ENCODE peak calls at places on chromosomes 13 and 19, in ten cellular contexts. R is body of pancreas, A is testis, Q is IMR-90, L is lower leg skin, E is right lobe of liver, S is ovary, C is tibial nerve, F is uterus, B is heart left ventricle. O is an unnamed sample.

GRCh38 chr13:31920301-31920818 is 111.2 kb upstream of the FRY start:
- DNase-seq in R (no peak), A (no peak), Q (no peak), L (no peak), E (no peak), S (no peak), C (no peak), F (no peak), B (no peak), O (no peak)

GRCh38 chr13:98710521-98710920 is 42.0 kb downstream of the SLC15A1 start:
- DNase-seq in R (no peak), A (no peak), Q (no peak), L (no peak), E (no peak), S (no peak), C (no peak), F (no peak), B (no peak), O (no peak)

GRCh38 chr19:7254590-7254989 is 39.6 kb downstream of the INSR start:
- DNase-seq in R (peak), A (no peak), Q (no peak), L (no peak), E (no peak), S (no peak), C (no peak), F (no peak), B (no peak), O (no peak)

GRCh38 chr13:45396548-45397095 is 21.6 kb downstream of the SLC25A30 start:
- DNase-seq in R (no peak), A (peak), Q (peak), L (no peak), E (no peak), S (no peak), C (no peak), F (no peak), B (no peak), O (no peak)

GRCh38 chr13:90403330-90404082 is 944.0 kb upstream of the MIR17HG start:
- DNase-seq in R (no peak), A (no peak), Q (no peak), L (no peak), E (no peak), S (no peak), C (no peak), F (no peak), B (no peak), O (no peak)

GRCh38 chr13:100442095-100442832 is 146.3 kb downstream of the GGACT start:
- DNase-seq in R (no peak), A (peak), Q (no peak), L (no peak), E (no peak), S (no peak), C (no peak), F (no peak), B (no peak), O (no peak)

GRCh38 chr19:14325863-14326262 is 55.4 kb upstream of the ADGRE5 start:
- DNase-seq in R (no peak), A (no peak), Q (no peak), L (no peak), E (no peak), S (no peak), C (no peak), F (no peak), B (no peak), O (no peak)

GRCh38 chr19:55703790-55704215 is 28.8 kb downstream of the EPN1 start:
- DNase-seq in R (peak), A (peak), Q (no peak), L (no peak), E (peak), S (peak), C (no peak), F (no peak), B (no peak), O (peak)

GRCh38 chr19:1893791-1894190 is 8.5 kb upstream of the ABHD17A start:
- DNase-seq in R (no peak), A (no peak), Q (no peak), L (no peak), E (no peak), S (no peak), C (no peak), F (no peak), B (no peak), O (no peak)

GRCh38 chr13:77298403-77298802 is 28.5 kb downstream of the MYCBP2 start:
- DNase-seq in R (no peak), A (no peak), Q (no peak), L (no peak), E (no peak), S (no peak), C (no peak), F (no peak), B (no peak), O (no peak)

DNA sequence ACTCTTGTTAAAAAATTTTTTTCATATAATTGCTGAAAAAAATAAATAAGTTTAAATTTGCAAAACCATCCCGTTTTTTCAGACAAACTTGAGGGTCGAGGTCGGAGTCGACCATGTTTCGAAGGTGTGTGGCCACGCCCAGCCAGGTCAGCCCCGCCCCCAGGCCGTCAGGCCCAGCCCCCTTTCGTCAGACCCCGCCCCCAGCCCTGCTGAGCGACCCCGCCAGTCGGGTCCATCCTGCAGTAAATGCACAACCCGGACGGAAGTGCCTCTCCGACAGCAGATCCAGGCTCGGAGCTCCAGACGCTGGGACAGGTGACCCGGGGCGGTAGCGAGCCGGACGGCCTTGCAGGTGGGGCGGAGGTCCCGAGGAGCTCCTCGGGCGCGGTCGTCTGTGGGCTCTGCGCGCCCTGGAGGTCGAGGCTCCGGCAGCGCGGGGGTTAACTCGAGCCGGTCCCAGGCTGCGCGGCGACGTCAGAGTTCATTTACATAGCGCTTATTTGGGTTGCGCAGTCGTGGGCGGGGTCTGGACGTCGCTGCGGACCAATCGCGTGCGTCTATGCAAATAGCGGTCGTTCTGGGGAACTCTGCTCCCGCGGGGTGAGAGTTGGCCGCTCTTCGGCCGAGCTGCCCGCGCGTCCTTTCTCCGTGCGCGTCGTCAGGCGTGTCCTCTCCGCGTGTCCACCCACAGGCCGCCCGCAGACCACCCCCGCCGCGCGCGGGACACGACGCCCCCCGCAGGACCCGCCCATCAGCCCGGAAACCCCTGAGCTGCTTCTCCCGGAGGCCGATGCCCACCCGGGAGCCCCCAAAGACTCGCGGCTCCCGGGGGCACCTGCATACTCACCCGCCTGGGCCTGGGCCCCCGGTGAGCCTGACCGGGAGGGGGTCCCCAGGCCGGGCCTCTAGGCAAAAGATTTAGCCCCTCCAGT is at the start of gene OCEL1:
- DNase-seq in R (peak), A (peak), Q (peak), L (peak), E (peak), S (peak), C (peak), F (peak), B (peak), O (peak)
- TF ChIP-seq POLR2A in R (peak), A (peak), Q (peak), L (no peak), E (peak), S (peak), C (peak), F (peak), B (no peak), O (peak)

DNA sequence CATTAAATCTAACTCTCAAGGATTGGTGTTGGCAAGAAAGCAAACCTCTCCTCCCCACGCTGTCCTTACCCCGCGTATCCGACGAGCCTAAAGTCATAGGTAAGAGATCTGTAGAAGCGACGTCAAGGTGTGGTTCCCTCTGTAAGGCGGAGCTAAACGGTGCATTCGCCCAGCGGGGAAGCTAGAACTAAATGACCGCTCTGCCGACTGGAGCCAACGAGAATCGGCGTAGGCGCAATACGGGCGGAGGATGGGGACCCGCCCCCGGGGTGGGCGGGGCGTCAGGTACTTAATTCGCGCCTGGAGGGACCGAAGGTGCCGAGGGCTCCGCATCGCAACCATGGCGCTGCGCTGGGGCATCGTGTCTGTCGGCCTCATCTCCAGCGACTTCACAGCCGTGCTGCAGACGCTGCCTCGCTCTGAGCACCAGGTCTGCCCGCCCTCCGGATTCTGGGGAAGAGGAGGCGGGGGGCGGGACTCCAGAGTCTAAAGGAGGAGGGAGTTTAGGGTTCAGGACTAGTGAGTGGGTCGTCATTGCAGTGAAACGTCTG is at the start of gene DHDH:
- DNase-seq in R (peak), A (peak), Q (peak), L (peak), E (peak), S (peak), C (no peak), F (peak), B (peak), O (peak)
- TF ChIP-seq POLR2A in R (peak), A (no peak), Q (no peak), L (no peak), E (peak), S (no peak), C (peak), F (no peak), B (no peak), O (no peak)

GRCh38 chr13:30395192-30396158 is 26.8 kb upstream of the UBE2L5 start:
- DNase-seq in R (peak), A (peak), Q (peak), L (peak), E (peak), S (peak), C (peak), F (peak), B (peak), O (peak)
- TF ChIP-seq POLR2A in R (peak), A (no peak), Q (no peak), L (no peak), E (peak), S (no peak), C (peak), F (peak), B (no peak), O (peak)

DNA sequence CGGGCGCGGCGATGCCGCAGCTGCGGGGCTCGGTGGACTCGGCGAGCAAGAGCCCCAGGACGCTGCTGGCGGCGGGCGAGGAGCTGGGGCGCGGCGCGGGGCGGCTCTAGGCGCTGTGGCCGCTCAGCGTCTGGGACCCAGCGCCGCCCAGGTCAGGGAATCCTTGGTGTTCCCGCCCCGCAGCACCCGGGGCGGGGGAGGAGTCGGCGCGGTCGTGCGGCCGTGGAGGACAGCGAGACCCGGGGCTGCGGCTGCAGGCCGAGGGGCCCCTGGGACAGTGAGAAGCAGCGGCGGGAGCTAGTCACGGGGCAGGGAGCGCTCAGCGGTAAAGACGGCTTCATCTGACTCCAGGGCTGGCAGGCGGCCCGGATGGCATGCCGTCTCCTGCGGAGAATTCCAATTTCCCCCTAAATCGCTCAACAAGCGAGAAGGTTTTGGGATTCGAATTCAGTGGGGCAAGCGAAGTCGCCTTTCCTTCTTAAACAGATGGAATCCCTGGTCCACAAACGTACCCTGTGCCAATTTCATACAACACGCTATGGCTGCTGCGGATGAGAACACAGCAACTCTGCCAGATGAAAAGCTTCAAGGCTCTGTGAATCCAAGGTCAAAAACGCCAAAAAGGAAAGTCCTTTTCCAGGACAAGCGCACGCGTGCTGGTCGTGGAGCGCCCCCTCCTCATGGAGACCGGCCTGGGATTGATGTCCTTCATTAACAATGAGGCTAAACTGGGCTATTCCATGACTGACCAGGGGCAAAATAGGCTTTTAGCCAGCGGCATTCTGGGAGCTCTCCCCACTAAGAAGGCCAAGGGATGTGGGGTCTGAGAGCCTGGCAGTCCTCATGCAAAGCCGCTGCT is 4.2 kb upstream of the ZSCAN4 start:
- DNase-seq in R (peak), A (peak), Q (peak), L (no peak), E (peak), S (peak), C (no peak), F (peak), B (peak), O (peak)
- TF ChIP-seq POLR2A in R (no peak), A (no peak), Q (no peak), L (no peak), E (no peak), S (no peak), C (no peak), F (no peak), B (no peak), O (peak)

GRCh38 chr19:36139473-36140288 is at the start of gene CAPNS1:
- DNase-seq in R (peak), A (peak), Q (peak), L (peak), E (peak), S (peak), C (peak), F (peak), B (peak), O (peak)

GRCh38 chr19:36142496-36142895 is 2.6 kb downstream of the CAPNS1 start:
- DNase-seq in R (no peak), A (no peak), Q (no peak), L (no peak), E (no peak), S (no peak), C (no peak), F (no peak), B (no peak), O (no peak)

GRCh38 chr19:36140289-36141038 is 598 bp downstream of the CAPNS1 start:
- DNase-seq in R (peak), A (peak), Q (peak), L (no peak), E (peak), S (peak), C (no peak), F (peak), B (peak), O (peak)

GRCh38 chr19:36142046-36142445 is 2.2 kb downstream of the CAPNS1 start:
- DNase-seq in R (no peak), A (no peak), Q (no peak), L (no peak), E (no peak), S (no peak), C (no peak), F (no peak), B (no peak), O (no peak)

DNA sequence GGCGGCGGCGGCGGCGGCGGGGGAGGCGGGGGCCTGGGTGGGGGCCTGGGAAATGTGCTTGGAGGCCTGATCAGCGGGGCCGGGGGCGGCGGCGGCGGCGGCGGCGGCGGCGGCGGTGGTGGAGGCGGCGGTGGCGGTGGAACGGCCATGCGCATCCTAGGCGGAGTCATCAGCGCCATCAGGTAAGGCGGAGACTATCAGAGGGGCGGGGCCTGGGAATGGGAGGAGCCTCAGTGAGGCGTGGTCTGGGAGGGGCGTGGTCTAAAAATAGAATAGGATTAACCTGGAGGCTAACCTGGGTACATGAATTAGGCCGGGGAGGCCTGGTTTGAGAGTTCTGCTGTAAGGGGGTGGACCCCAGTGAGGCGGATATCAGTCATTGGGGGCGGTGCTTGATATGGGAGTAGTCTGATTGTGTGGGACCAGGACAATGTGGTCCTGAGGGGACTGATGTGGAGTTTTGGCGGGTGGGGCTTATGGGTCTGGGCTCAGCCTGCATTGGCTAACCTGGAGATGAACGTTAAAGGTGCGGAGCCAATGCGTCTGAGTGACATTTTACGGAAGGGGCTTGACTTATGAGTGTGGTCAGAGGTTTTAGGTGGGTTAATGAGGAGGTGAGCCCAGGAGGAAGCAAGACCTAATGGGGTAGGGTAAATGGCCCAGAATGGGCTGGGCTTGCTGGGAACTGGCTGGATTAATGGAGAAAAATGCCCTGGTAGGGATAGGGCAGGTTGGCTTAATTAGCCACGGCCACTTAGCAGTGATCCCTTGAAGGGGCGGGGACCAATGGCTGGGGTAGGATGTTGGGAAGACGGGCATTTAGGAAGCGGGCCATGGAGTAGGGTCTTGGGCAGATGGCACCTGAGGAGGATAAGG is 1.4 kb downstream of the CAPNS1 start:
- DNase-seq in R (peak), A (peak), Q (peak), L (peak), E (peak), S (peak), C (peak), F (peak), B (peak), O (peak)
- TF ChIP-seq POLR2A in R (peak), A (peak), Q (no peak), L (no peak), E (peak), S (peak), C (peak), F (peak), B (peak), O (peak)

DNA sequence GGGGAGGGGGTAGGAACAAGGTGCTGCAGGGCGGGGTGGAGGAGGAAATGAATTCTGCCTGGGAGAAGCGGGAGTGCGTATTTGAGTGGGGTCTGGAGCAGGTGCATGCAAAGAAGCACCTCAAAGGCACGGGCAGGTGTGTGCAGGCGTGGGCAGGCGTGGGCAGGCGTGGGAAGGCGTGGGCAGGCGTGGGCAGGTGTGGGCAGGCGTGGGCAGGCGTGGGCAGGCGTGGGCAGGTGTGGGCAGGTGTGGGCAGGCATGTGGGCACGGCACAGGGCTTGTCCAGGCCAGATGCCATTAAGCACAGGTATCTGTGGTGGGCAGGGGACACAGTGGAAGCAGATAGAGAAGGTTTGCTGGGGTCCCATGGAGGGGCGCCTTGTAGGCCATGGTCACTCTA is 130.5 kb upstream of the GJB6 start:
- DNase-seq in R (no peak), A (no peak), Q (no peak), L (no peak), E (no peak), S (no peak), C (no peak), F (no peak), B (no peak), O (no peak)
- TF ChIP-seq POLR2A in R (no peak), A (no peak), Q (no peak), L (no peak), E (no peak), S (no peak), C (no peak), F (no peak), B (no peak), O (no peak)

DNA sequence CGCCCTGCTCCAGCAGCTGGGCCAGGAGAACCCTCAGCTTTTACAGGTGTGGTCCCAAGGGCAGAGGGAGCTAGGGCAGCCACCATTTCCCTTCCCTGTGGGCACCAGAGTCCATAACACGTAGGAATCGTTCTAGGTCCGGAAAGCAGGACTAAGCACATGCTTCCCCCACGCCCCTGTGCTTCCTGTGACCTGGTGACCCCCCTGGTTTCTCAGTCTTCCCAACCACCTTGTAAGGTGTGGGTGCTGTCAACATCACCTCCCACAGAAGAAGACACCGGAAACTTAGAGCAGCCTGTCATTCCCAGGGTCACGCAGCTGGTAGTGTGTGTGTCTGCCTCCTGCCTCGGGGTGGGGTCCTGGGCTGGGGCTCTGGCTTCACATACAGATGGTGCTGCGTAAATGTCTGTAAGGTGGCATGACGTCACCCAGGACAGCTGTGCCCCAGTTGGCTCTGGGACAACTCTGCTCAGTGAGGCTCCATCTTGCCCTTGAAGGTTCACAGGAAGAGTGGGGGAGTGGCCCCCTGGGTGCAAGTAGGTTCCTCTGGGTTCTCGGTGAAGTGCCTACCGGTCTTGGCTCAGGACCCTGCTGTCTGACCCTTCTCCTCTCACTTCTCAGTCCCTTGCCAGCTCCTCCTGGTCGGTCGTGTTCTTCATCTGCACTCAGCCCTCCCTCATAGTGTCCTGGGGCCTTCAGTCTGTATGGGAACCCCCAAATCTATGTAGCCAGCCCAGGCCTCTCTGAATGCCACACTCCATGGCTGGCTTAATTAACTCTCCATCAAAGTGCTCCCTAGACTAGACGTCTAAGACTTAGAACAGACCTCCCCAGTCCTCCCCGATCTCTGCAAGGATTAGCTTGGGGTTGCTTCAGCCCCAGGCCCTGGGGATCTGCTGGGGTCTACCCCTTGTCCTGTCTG is 4.0 kb downstream of the RAD23A start:
- DNase-seq in R (no peak), A (no peak), Q (no peak), L (no peak), E (no peak), S (no peak), C (no peak), F (no peak), B (no peak), O (no peak)
- TF ChIP-seq POLR2A in R (no peak), A (no peak), Q (no peak), L (no peak), E (no peak), S (no peak), C (no peak), F (no peak), B (no peak), O (no peak)